ENCODE peak calls at places on chromosomes 4 and X, in four cellular contexts. E is ovary, H is IMR-90, T is heart left ventricle. L is an unnamed sample.

GRCh38 chr4:100075486-100076270 is 114.6 kb downstream of the DDIT4L start:
- DNase-seq in E (no peak), H (no peak), T (no peak), L (no peak)

GRCh38 chr4:1196421-1197183 is 24.2 kb upstream of the SPON2 start:
- DNase-seq in E (peak), H (no peak), T (no peak), L (peak)

GRCh38 chrX:115311666-115312065 is 22.2 kb downstream of the LUZP4 start:
- DNase-seq in E (no peak), H (no peak), T (no peak), L (no peak)

GRCh38 chrX:17682259-17682658 is 55.0 kb upstream of the SCML1 start:
- DNase-seq in E (no peak), H (no peak), T (no peak), L (no peak)

GRCh38 chrX:54807524-54808108 is at the start of gene MAGED2:
- DNase-seq in E (peak), H (peak), T (peak), L (no peak)

GRCh38 chr4:30720656-30721352 is 635 bp downstream of the PCDH7 start:
- DNase-seq in E (peak), H (peak), T (peak), L (peak)

GRCh38 chr4:153790962-153791551 is 2.2 kb upstream of the SFRP2 start:
- DNase-seq in E (no peak), H (no peak), T (no peak), L (peak)

GRCh38 chrX:149527705-149528104 is 13.1 kb upstream of the EOLA1 start:
- DNase-seq in E (no peak), H (peak), T (no peak), L (no peak)

GRCh38 chr4:105544517-105544916 is 7.9 kb upstream of the ARHGEF38 start:
- DNase-seq in E (no peak), H (no peak), T (no peak), L (no peak)

GRCh38 chr4:41111796-41112195 is 102.5 kb downstream of the APBB2 start:
- DNase-seq in E (no peak), H (no peak), T (no peak), L (no peak)

GRCh38 chr4:41108481-41108880 is 105.9 kb downstream of the APBB2 start:
- DNase-seq in E (no peak), H (no peak), T (no peak), L (no peak)

GRCh38 chr4:41106081-41106480 is 108.3 kb downstream of the APBB2 start:
- DNase-seq in E (no peak), H (no peak), T (no peak), L (no peak)

GRCh38 chr4:41106694-41107419 is 107.5 kb downstream of the APBB2 start:
- DNase-seq in E (no peak), H (no peak), T (no peak), L (no peak)

GRCh38 chr4:41110050-41110449 is 104.3 kb downstream of the APBB2 start:
- DNase-seq in E (no peak), H (no peak), T (no peak), L (no peak)
- TF ChIP-seq POLR2A in E (no peak), H (no peak), T (no peak), L (no peak)

DNA sequence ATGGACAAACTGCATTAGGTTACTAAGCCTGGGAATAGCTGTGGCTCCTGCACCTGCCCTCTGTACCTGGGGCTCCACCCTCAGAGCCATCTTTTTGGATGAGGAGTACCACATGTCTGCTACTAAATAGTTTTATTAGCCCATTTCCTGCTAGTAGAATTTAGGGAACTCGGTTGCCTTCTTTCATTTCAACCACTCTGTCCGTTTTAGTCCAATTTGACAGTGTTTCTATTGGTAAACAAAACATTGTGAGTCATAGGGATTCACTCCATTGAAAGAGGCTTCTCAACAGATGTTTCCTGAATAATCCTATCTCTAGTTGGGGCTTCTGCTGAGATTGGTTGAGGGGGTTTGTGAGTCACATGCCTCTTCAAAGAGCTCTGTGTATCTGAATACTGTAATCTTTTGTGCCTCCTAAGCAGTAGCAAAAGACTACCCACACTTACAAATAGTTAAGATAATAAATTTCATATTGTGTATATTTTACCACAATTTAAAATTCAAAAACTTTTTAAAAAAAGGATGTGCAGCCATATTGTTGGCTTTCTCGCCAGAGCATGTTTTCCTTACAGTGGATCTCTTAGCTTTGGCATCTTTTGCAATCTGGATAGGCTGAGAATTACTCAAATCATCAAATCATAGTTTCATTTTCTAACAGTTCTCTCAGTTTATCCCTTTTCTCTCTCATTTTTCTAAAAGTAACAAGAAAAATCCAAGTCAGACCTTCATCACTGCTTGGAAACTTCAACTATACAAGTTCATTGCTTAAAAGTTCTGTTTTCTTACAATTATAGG is 9.9 kb downstream of the FAM200B start:
- DNase-seq in E (no peak), H (peak), T (no peak), L (no peak)
- H3K4me3 ChIP-seq in E (no peak), H (no peak), T (no peak), L (no peak)

GRCh38 chr4:128596115-128596514 is 213.4 kb upstream of the JADE1 start:
- DNase-seq in E (no peak), H (no peak), T (no peak), L (no peak)
- TF ChIP-seq CTCF in E (no peak), H (no peak), T (no peak), L (no peak)

DNA sequence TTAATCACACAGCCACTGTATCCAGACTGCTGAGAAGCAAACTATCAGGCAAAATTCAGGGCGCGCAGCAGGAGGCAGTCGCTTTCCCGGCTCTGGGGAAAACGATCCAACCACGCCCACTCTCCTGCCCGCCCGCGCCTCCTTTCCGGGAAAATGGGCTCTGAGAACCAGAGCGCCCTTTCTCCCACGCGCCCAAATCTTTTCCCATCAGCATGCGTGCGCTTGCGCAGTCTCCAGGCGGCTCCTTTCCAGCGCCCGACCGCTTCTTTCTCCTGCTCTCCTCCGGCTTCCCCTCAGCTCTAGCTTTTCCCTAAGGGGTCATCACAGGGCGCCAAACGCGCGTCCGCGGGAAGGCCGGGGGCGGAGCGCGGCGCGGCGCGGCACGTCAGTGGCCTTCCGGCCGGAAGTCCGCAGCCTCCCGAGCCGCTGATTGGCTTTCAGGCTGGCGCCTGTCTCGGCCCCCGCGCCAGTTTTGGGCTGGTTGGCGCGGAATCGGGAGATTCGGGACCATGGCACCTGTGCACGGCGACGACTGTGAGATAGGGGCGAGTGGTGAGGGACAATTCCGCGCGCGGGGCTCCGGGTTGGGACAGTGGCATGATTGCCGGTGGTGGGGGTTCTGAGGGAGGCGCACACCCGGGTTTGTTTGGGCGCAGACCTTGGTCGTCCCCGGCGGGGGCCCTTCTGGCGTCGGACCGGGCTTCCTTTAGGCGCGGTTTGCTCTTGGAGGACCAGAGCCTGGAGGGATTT is at the start of gene POLA1:
- DNase-seq in E (peak), H (peak), T (peak), L (peak)
- TF ChIP-seq POLR2A in E (no peak), H (no peak), T (no peak), L (no peak)

DNA sequence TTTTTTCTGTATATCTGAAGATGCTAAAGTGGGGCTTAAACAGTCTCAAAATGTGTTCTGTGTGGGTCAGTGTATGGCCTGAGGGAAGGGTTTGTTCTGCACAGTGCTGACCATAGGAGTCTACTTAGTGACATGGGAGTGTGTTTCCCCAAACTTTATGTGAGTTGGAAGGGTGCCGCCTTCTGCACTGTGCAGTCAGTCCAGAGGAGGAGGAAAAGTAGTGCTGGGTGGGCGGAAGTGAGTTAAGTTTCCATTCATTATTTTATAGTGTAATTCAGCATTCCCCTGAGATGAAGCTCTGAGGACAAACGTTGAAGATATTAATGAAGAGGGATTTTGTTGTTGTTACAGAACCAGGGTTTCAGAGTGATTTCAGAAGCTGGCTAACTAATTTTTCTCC is 2.9 kb downstream of the CHST7 start:
- DNase-seq in E (no peak), H (no peak), T (peak), L (no peak)
- H3K4me3 ChIP-seq in E (peak), H (peak), T (peak), L (peak)

GRCh38 chr4:183388021-183388420 is 56.4 kb upstream of the CDKN2AIP start:
- DNase-seq in E (no peak), H (no peak), T (no peak), L (no peak)

GRCh38 chr4:183391204-183391603 is 53.2 kb upstream of the CDKN2AIP start:
- DNase-seq in E (no peak), H (no peak), T (no peak), L (no peak)

GRCh38 chr4:183388777-183389176 is 55.7 kb upstream of the CDKN2AIP start:
- DNase-seq in E (no peak), H (no peak), T (no peak), L (no peak)

GRCh38 chr4:183392377-183392776 is 52.1 kb upstream of the CDKN2AIP start:
- DNase-seq in E (no peak), H (no peak), T (no peak), L (no peak)

GRCh38 chr4:183390374-183390773 is 54.1 kb upstream of the CDKN2AIP start:
- DNase-seq in E (no peak), H (no peak), T (no peak), L (no peak)
- TF ChIP-seq CTCF in E (no peak), H (no peak), T (no peak), L (no peak)

GRCh38 chrX:125094901-125095300 is 224.8 kb upstream of the TEX13C start:
- DNase-seq in E (no peak), H (no peak), T (no peak), L (no peak)
- TF ChIP-seq POLR2A in E (no peak), H (no peak), T (no peak), L (no peak)

DNA sequence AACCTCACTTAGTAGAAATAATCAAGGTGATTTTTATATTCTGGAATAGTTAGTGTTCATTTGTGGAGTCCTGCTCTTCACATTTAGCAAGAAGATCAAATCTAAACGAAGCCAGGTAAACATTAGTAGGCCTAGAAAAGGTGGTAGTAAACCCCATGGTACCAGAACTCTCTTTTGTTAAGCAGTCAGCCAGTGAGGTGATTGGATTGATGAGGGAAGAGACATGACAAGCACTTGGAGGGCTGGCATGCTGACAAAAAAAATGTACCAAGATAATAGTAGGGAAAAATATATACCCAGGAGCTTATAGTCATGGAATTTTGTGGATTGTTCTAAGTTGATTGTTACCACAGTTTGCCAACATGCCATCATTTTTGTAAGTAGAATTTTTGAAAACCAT is 163.8 kb downstream of the BANK1 start:
- DNase-seq in E (no peak), H (no peak), T (no peak), L (no peak)
- H3K4me3 ChIP-seq in E (no peak), H (no peak), T (no peak), L (no peak)

L was measured in sigmoid colon.